ENCODE peak calls at places on chromosomes 13 and 19, in four cellular contexts. T is lower lobe of right lung, J is fibroblast of lung, C is tibial artery. N is an unnamed sample.

GRCh38 chr13:107202371-107203023 is 634.6 kb upstream of the ARGLU1 start:
- DNase-seq in C (no peak), J (peak; percentile 65), T (no peak), N (no peak)

GRCh38 chr19:6056801-6057650 is 53.3 kb downstream of the RFX2 start:
- DNase-seq in J (peak; percentile 94), C (peak; percentile 91), T (peak; percentile 79), N (peak; percentile 30)

GRCh38 chr19:23991170-23991569 is 76.5 kb downstream of the ZNF726 start:
- DNase-seq in C (no peak), J (peak; percentile 47), T (no peak), N (no peak)

GRCh38 chr19:55493052-55493649 is 4.9 kb downstream of the SSC5D start:
- DNase-seq in T (no peak), J (peak; percentile 48), C (no peak), N (no peak)

GRCh38 chr13:28805193-28805819 is 14.8 kb upstream of the MTUS2 start:
- DNase-seq in J (no peak), C (no peak), T (no peak), N (no peak)

GRCh38 chr13:62524061-62524460 is 1108.4 kb upstream of the PCDH20 start:
- DNase-seq in T (no peak), J (no peak), C (no peak), N (no peak)

GRCh38 chr13:97223711-97224461 is 1.8 kb downstream of the MBNL2 start:
- DNase-seq in J (peak; percentile 95), T (no peak), C (peak; percentile 72), N (no peak)

GRCh38 chr19:4256563-4256962 is 9.7 kb downstream of the YJU2 start:
- DNase-seq in T (no peak), C (no peak), J (no peak), N (no peak)

GRCh38 chr13:93227280-93227905 is 786 bp downstream of the GPC6 start:
- DNase-seq in C (no peak), T (peak; percentile 35), J (peak; percentile 64), N (peak; percentile 62)

GRCh38 chr19:51639916-51640315 is 6.7 kb downstream of the SIGLEC14 start:
- DNase-seq in T (no peak), J (no peak), C (no peak), N (no peak)

GRCh38 chr13:102316732-102317131 is 85.1 kb downstream of the FGF14 start:
- DNase-seq in T (no peak), J (no peak), C (no peak), N (no peak)

GRCh38 chr19:2462635-2463421 is 6.1 kb upstream of the LMNB2 start:
- DNase-seq in T (peak; percentile 88), C (peak; percentile 82), J (peak; percentile 99), N (peak; percentile 85)

GRCh38 chr13:47306991-47307390 is 410.1 kb upstream of the HTR2A start:
- DNase-seq in J (no peak), C (no peak), T (no peak), N (no peak)

GRCh38 chr19:13825489-13826475 is 30.5 kb downstream of the ZSWIM4 start:
- DNase-seq in T (no peak), C (no peak), J (no peak), N (no peak)

GRCh38 chr13:106491463-106491862 is 44.0 kb downstream of the EFNB2 start:
- DNase-seq in T (no peak), J (no peak), C (no peak), N (no peak)

GRCh38 chr13:80962855-80963254 is 621.9 kb upstream of the SPRY2 start:
- DNase-seq in C (no peak), J (no peak), T (no peak), N (no peak)

GRCh38 chr13:27168870-27169525 is 2.6 kb downstream of the USP12 start:
- DNase-seq in J (peak; percentile 29), C (no peak), T (no peak), N (no peak)

GRCh38 chr13:106302843-106303242 is 232.6 kb downstream of the EFNB2 start:
- DNase-seq in T (no peak), C (no peak), J (no peak), N (no peak)

GRCh38 chr19:54674021-54674617 is 11.3 kb downstream of the LILRB4 start:
- DNase-seq in C (no peak), J (no peak), T (no peak), N (no peak)

GRCh38 chr13:74026753-74027152 is 107.5 kb downstream of the KLF12 start:
- DNase-seq in J (peak; percentile 57), T (no peak), C (no peak), N (no peak)

GRCh38 chr19:2575734-2576481 is 100.0 kb downstream of the GADD45B start:
- DNase-seq in T (no peak), J (no peak), C (peak; percentile 95), N (no peak)

GRCh38 chr19:32809754-32810153 is 59.8 kb downstream of the SLC7A9 start:
- DNase-seq in C (no peak), T (no peak), J (no peak), N (no peak)

GRCh38 chr13:93535256-93535655 is 308.6 kb downstream of the GPC6 start:
- DNase-seq in J (peak; percentile 76), C (no peak), T (no peak), N (no peak)

GRCh38 chr19:36807029-36807428 is 31.2 kb downstream of the ZNF790 start:
- DNase-seq in J (no peak), C (no peak), T (no peak), N (no peak)

GRCh38 chr19:15276620-15277019 is 44.4 kb upstream of the EPHX3 start:
- DNase-seq in J (no peak), T (no peak), C (no peak), N (no peak)

GRCh38 chr13:64332048-64332447 is 2898.1 kb downstream of the PCDH9 start:
- DNase-seq in C (no peak), J (peak; percentile 14), T (no peak), N (no peak)

GRCh38 chr19:1856345-1856697 is 7.1 kb downstream of the KLF16 start:
- DNase-seq in T (no peak), J (no peak), C (no peak), N (no peak)

GRCh38 chr13:70088926-70089325 is 18.7 kb upstream of the ATXN8OS start:
- DNase-seq in C (no peak), J (no peak), T (no peak), N (no peak)

GRCh38 chr13:22837980-22838615 is 342.7 kb upstream of the SGCG start:
- DNase-seq in C (no peak), T (no peak), J (no peak), N (no peak)

GRCh38 chr19:1015782-1016646 is 4.9 kb downstream of the TMEM259 start:
- DNase-seq in J (no peak), T (no peak), C (no peak), N (no peak)

GRCh38 chr13:21736926-21737325 is 66.1 kb downstream of the FGF9 start:
- DNase-seq in T (no peak), C (no peak), J (no peak), N (no peak)

GRCh38 chr13:21733475-21734311 is 62.8 kb downstream of the FGF9 start:
- DNase-seq in T (no peak), J (peak; percentile 1), C (no peak), N (no peak)

GRCh38 chr13:21738636-21739035 is 67.8 kb downstream of the FGF9 start:
- DNase-seq in T (no peak), C (no peak), J (no peak), N (no peak)

GRCh38 chr13:21734961-21735360 is 64.1 kb downstream of the FGF9 start:
- DNase-seq in T (no peak), C (no peak), J (no peak), N (no peak)

DNA sequence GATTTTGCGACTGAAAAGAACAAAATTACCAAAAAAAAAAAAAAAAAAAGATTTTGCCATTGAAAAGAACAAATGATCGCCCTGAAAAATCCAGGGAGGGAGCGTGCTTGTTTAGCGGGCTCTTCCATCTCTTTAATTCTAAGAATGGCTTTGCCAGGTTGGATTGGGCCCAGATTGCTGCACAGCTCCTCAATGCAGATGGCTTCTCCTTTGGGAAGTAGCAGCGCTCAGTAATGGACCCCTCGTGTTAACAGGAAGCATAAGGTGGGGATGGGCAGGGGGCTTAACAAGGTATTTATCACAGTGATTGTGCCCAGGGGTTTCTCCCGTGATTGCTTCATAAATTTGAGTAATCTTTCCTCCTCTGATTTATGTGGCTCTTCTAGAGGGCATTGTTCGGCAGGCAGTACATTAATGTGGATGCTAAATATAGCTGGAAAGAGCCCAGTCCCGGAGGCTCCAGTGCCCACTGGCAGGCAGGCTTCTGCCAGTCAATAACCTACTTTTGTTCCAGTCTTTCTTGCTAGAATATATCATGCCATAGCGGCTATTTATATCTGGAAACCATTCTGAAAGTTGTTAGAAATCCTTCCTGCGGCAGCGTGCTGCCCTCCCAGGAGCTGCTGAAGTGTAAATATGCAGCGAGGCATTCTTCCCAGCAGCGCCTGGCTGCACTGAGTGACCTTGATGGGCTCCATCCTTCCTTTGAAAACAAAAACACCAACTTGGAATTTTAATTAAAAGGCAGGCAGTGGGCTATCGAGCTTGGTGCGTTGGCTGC is 64.9 kb downstream of the FGF9 start:
- DNase-seq in J (no peak), T (no peak), C (no peak), N (no peak)
- H3K27ac ChIP-seq in J (no peak overlapping the region), T (no peak overlapping the region), C (no peak overlapping the region), N (no peak overlapping the region)

GRCh38 chr19:49070416-49070815 is 2.1 kb downstream of the KCNA7 start:
- DNase-seq in C (no peak), J (no peak), T (no peak), N (no peak)

GRCh38 chr19:49069026-49069425 is 3.5 kb downstream of the KCNA7 start:
- DNase-seq in T (no peak), C (no peak), J (no peak), N (no peak)

GRCh38 chr19:49071860-49072547 is 495 bp downstream of the KCNA7 start:
- DNase-seq in C (no peak), T (no peak), J (no peak), N (no peak)

GRCh38 chr19:49073514-49074378 is 1.2 kb upstream of the KCNA7 start:
- DNase-seq in T (no peak), C (no peak), J (no peak), N (no peak)
- H3K27ac ChIP-seq in T (no peak overlapping the region), C (no peak overlapping the region), J (no peak overlapping the region), N (no peak overlapping the region)

DNA sequence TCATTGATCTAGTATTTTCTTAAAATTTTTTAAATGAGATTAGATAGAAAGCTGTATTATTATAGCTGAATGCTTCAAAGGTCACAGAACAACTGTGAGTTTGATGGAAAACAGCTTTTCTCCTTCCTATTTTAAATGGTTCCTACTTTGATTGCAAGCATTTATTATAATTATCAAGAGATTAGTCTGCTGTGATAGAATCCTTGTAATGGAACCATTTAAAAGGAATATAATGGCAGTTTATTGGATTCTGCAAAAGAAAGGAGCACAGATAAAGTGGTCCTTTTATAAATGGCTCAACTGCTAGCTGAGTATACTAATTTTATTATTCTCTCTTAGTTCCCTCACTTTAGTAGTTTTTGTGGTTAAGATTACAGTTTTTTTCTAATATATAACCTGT is 87.0 kb downstream of the MAB21L1 start:
- DNase-seq in C (no peak), T (no peak), J (no peak), N (no peak)
- H3K27ac ChIP-seq in C (no peak overlapping the region), T (no peak overlapping the region), J (no peak overlapping the region), N (no peak overlapping the region)

GRCh38 chr19:17470204-17470841 is at the start of gene SLC27A1:
- DNase-seq in C (peak; percentile 99), T (peak; percentile 99), J (peak; percentile 98), N (peak; percentile 99)
- H3K27ac ChIP-seq in C (peak within 1 kb of the TSS; percentile 92), T (peak within 1 kb of the TSS; percentile 84), J (peak within 1 kb of the TSS; percentile 68), N (peak within 1 kb of the TSS; percentile 95)

GRCh38 chr19:45848922-45849321 is 14.0 kb downstream of the SYMPK start:
- DNase-seq in T (no peak), J (no peak), C (no peak), N (no peak)
- H3K27ac ChIP-seq in T (no peak overlapping the region), J (no peak overlapping the region), C (no peak overlapping the region), N (no peak overlapping the region)

N was measured in caudate nucleus.